ENCODE peak calls at places on chromosomes 11 and 22, in nine cellular contexts. W, E, U, Y, M, L, T, I and R are unnamed samples.

GRCh38 chr11:120086651-120087050 is 51.3 kb downstream of the TRIM29 start:
- DNase-seq in L (no peak), M (no peak), I (no peak), W (peak), U (no peak), E (no peak), T (no peak), Y (no peak), R (no peak)

GRCh38 chr11:84990141-84990540 is 637.0 kb downstream of the DLG2 start:
- DNase-seq in M (no peak), E (no peak), Y (no peak), W (no peak), T (no peak), I (no peak), U (no peak), L (no peak), R (no peak)

GRCh38 chr22:50303848-50304527 is 3.5 kb downstream of the PLXNB2 start:
- DNase-seq in I (no peak), W (no peak), U (no peak), Y (no peak), M (no peak), T (no peak), L (no peak), E (no peak), R (no peak)

GRCh38 chr11:69386594-69387408 is 92.8 kb downstream of the MYEOV start:
- DNase-seq in W (peak), E (no peak), U (no peak), I (no peak), L (no peak), M (no peak), T (no peak), Y (no peak), R (no peak)

GRCh38 chr11:79481795-79482194 is 41.0 kb upstream of the TENM4 start:
- DNase-seq in E (no peak), L (no peak), Y (no peak), I (no peak), M (no peak), U (no peak), T (no peak), W (no peak), R (no peak)

GRCh38 chr11:34977039-34977906 is 60.9 kb downstream of the PDHX start:
- DNase-seq in E (no peak), M (peak), I (peak), W (no peak), U (no peak), T (no peak), Y (no peak), L (peak), R (peak)

GRCh38 chr11:36431429-36432092 is 78.5 kb downstream of the TRAF6 start:
- DNase-seq in L (peak), T (no peak), I (peak), W (peak), Y (peak), E (no peak), U (no peak), M (peak), R (peak)

GRCh38 chr11:120929664-120930154 is 94.2 kb upstream of the TBCEL start:
- DNase-seq in U (no peak), W (peak), E (no peak), M (no peak), Y (peak), L (peak), T (peak), I (peak), R (peak)

GRCh38 chr11:74449369-74449931 is 17.9 kb downstream of the KCNE3 start:
- DNase-seq in M (peak), Y (peak), I (peak), W (no peak), T (peak), U (no peak), E (peak), L (peak), R (peak)

GRCh38 chr11:47183969-47184368 is 2.3 kb downstream of the PACSIN3 start:
- DNase-seq in U (no peak), L (no peak), M (no peak), W (no peak), E (no peak), I (no peak), T (no peak), Y (no peak), R (no peak)

GRCh38 chr11:71131861-71132260 is 120.5 kb downstream of the SHANK2 start:
- DNase-seq in T (no peak), I (no peak), U (no peak), M (no peak), E (no peak), W (peak), L (no peak), Y (no peak), R (no peak)

GRCh38 chr22:22887621-22888503 is at the start of gene IGLL5:
- DNase-seq in Y (peak), M (no peak), U (no peak), T (no peak), E (no peak), L (no peak), I (no peak), W (no peak), R (no peak)

GRCh38 chr11:113715882-113716625 is 9.9 kb upstream of the TMPRSS5 start:
- DNase-seq in Y (no peak), E (no peak), U (no peak), M (no peak), W (no peak), L (no peak), T (no peak), I (no peak), R (no peak)

GRCh38 chr22:24975813-24976341 is 23.4 kb downstream of the KIAA1671 start:
- DNase-seq in L (no peak), M (no peak), E (no peak), Y (no peak), T (no peak), U (peak), W (peak), I (no peak), R (no peak)

GRCh38 chr11:17976651-17977050 is 36.2 kb downstream of the SERGEF start:
- DNase-seq in U (no peak), L (no peak), T (no peak), E (no peak), M (no peak), W (no peak), Y (no peak), I (no peak), R (no peak)

GRCh38 chr22:44930016-44930710 is 79.6 kb downstream of the PHF21B start:
- DNase-seq in E (no peak), U (no peak), T (no peak), I (no peak), L (no peak), M (no peak), Y (no peak), W (no peak), R (no peak)

GRCh38 chr11:116882386-116882785 is 45.0 kb upstream of the APOA1 start:
- DNase-seq in W (no peak), Y (no peak), I (peak), L (peak), M (peak), U (no peak), E (no peak), T (no peak), R (peak)

GRCh38 chr11:67292671-67293070 is 3.6 kb downstream of the ANKRD13D start:
- DNase-seq in U (no peak), I (no peak), L (no peak), W (no peak), Y (no peak), M (no peak), E (no peak), T (no peak), R (no peak)

GRCh38 chr11:73201888-73202810 is 15.9 kb upstream of the P2RY2 start:
- DNase-seq in M (no peak), W (no peak), L (no peak), Y (no peak), I (no peak), U (peak), T (no peak), E (no peak), R (no peak)

GRCh38 chr11:1757861-1758610 is 5.7 kb downstream of the CTSD start:
- DNase-seq in I (no peak), L (no peak), W (no peak), U (no peak), E (peak), M (no peak), T (peak), Y (peak), R (no peak)

GRCh38 chr11:61092280-61092766 is 10.0 kb upstream of the CD5 start:
- DNase-seq in M (no peak), T (peak), E (no peak), Y (peak), U (no peak), L (no peak), I (no peak), W (no peak), R (no peak)

GRCh38 chr11:27468643-27469332 is 3.8 kb downstream of the LGR4 start:
- DNase-seq in Y (no peak), L (peak), U (no peak), T (no peak), E (no peak), M (peak), I (peak), W (no peak), R (peak)

GRCh38 chr22:44158766-44159165 is 22.0 kb upstream of the PARVG start:
- DNase-seq in E (no peak), U (no peak), I (no peak), T (no peak), L (no peak), M (no peak), W (no peak), Y (no peak), R (no peak)

GRCh38 chr22:30036656-30037055 is 43.6 kb upstream of the HORMAD2 start:
- DNase-seq in I (no peak), T (no peak), Y (no peak), E (no peak), U (no peak), L (peak), M (no peak), W (no peak), R (no peak)

GRCh38 chr11:57778318-57779037 is 16.9 kb downstream of the CTNND1 start:
- DNase-seq in I (peak), Y (no peak), W (peak), L (peak), U (peak), M (peak), T (no peak), E (no peak), R (peak)

GRCh38 chr11:1199689-1200610 is 22.9 kb upstream of the MUC5B start:
- DNase-seq in E (no peak), T (no peak), Y (no peak), M (no peak), W (peak), U (peak), I (no peak), L (no peak), R (no peak)